ENCODE peak calls at places on chromosome 22, in four cellular contexts. H is ovary, P is H9, O is colonic mucosa. X is an unnamed sample.
A peak's percentile ranks its signal among the peaks of the same experiment; 100 is the strongest.

GRCh38 chr22:27241430-27242110 is 560.0 kb downstream of the MN1 start:
- DNase-seq in O (no peak), H (peak; percentile 82), P (no peak), X (peak; percentile 64)

GRCh38 chr22:19143967-19144400 is 467 bp downstream of the ESS2 start:
- DNase-seq in O (no peak), P (no peak), H (peak; percentile 16), X (peak; percentile 6)

GRCh38 chr22:25764270-25765015 is 22.5 kb downstream of the MYO18B start:
- DNase-seq in H (no peak), P (peak; percentile 70), O (no peak), X (no peak)

GRCh38 chr22:20993304-20994127 is 8.4 kb downstream of the THAP7 start:
- DNase-seq in H (no peak), O (no peak), P (no peak), X (no peak)

GRCh38 chr22:48218889-48219420 is 1456.5 kb downstream of the TBC1D22A start:
- DNase-seq in O (no peak), P (peak; percentile 31), H (no peak), X (no peak)

GRCh38 chr22:20671409-20672081 is 102.4 kb upstream of the SERPIND1 start:
- DNase-seq in O (no peak), H (no peak), P (no peak), X (no peak)

GRCh38 chr22:28978863-28979799 is 82.5 kb downstream of the C22orf31 start:
- DNase-seq in O (no peak), H (no peak), P (no peak), X (no peak)

GRCh38 chr22:45376703-45377102 is 36.7 kb downstream of the SMC1B start:
- DNase-seq in O (peak; percentile 21), H (peak; percentile 31), P (no peak), X (no peak)

GRCh38 chr22:34976474-34976873 is 89.5 kb upstream of the ISX start:
- DNase-seq in H (no peak), P (no peak), O (no peak), X (no peak)

GRCh38 chr22:27667121-27667843 is 134.3 kb downstream of the MN1 start:
- DNase-seq in P (no peak), O (no peak), H (peak; percentile 56), X (peak; percentile 74)

GRCh38 chr22:31726692-31727091 is 23.2 kb downstream of the PRR14L start:
- DNase-seq in H (no peak), O (no peak), P (no peak), X (no peak)
- H3K27ac ChIP-seq in H (no peak overlapping the region), O (no peak overlapping the region), P (no peak overlapping the region), X (peak overlapping the region; percentile 15)

DNA sequence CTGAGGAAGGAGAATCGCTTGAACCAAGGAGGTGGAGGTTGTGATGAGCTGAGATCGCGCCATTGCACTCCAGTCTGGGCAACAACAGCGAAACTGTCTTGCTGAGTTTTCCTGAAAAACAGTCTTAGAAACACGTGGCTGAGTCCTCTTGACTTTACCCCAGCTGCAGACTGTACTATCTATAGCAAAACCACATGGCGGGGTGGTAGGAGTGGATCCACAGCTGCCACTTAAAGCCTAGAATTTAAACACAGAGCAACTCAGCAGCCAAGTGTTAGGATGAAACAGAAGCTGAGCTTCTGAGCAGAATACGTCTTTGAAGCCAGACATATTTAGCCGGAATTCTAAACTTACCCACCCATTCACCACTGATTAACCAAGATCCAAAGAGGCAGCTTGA is 14.1 kb downstream of the PATZ1 start:
- DNase-seq in H (no peak), O (no peak), P (no peak), X (no peak)
- H3K27ac ChIP-seq in H (no peak overlapping the region), O (no peak overlapping the region), P (no peak overlapping the region), X (no peak overlapping the region)

GRCh38 chr22:37079158-37079557 is 27.6 kb downstream of the KCTD17 start:
- DNase-seq in P (no peak), H (no peak), O (no peak), X (no peak)

GRCh38 chr22:37080438-37080837 is 28.9 kb downstream of the KCTD17 start:
- DNase-seq in P (no peak), H (no peak), O (no peak), X (no peak)

GRCh38 chr22:37080838-37081237 is 28.7 kb downstream of the TMPRSS6 start:
- DNase-seq in H (no peak), P (no peak), O (no peak), X (no peak)

GRCh38 chr22:37077802-37078448 is 26.4 kb downstream of the KCTD17 start:
- DNase-seq in H (peak; percentile 37), O (peak; percentile 73), P (peak; percentile 73), X (peak; percentile 72)

DNA sequence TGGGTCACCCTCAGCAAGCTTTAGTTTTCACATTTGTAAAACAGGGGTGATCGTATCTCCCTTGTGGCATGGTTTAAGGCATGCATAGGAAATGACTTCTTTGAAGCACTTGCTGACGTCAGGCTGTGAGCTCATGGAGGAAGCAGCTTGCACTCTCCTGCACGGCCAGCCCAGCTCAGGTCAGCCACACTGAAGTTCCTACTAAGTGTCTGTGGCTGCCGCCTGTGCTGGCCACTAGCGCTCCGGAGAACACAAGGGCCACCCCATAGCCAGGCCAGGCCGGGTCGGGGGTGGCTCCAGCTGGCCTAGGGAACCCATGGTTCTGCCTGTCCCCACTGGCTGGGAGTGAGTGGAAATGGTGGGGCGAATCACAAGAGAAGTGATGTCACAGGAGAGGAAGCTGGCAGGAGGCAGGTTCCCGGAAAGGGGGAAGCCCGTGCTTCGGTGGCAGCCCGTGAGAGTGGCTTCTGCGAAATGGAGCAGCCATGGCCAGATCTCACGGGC is 28.2 kb downstream of the KCTD17 start:
- DNase-seq in O (no peak), H (no peak), P (no peak), X (no peak)
- H3K27ac ChIP-seq in O (no peak overlapping the region), H (no peak overlapping the region), P (no peak overlapping the region), X (no peak overlapping the region)

GRCh38 chr22:42662114-42663021 is 13.2 kb upstream of the CYB5R3 start:
- DNase-seq in P (peak; percentile 86), O (peak; percentile 91), H (peak; percentile 88), X (peak; percentile 76)
- H3K27ac ChIP-seq in P (no peak overlapping the region), O (no peak overlapping the region), H (no peak overlapping the region), X (no peak overlapping the region)

GRCh38 chr22:50283821-50284220 is 13.6 kb upstream of the MAPK11 start:
- DNase-seq in H (no peak), O (no peak), P (no peak), X (no peak)
- H3K27ac ChIP-seq in H (no peak overlapping the region), O (no peak overlapping the region), P (no peak overlapping the region), X (no peak overlapping the region)

GRCh38 chr22:42685941-42686666 is 34.6 kb downstream of the A4GALT start:
- DNase-seq in P (no peak), O (peak; percentile 54), H (peak; percentile 51), X (peak; percentile 60)
- H3K27ac ChIP-seq in P (no peak overlapping the region), O (peak overlapping the region; percentile 38), H (peak overlapping the region; percentile 62), X (peak overlapping the region; percentile 79)

GRCh38 chr22:39656495-39657490 is 86.2 kb downstream of the CACNA1I start:
- DNase-seq in H (no peak), O (no peak), P (no peak), X (no peak)

GRCh38 chr22:39658806-39659463 is 88.4 kb downstream of the CACNA1I start:
- DNase-seq in P (no peak), O (no peak), H (no peak), X (no peak)

GRCh38 chr22:39661501-39661841 is 90.9 kb downstream of the CACNA1I start:
- DNase-seq in O (no peak), P (no peak), H (no peak), X (no peak)

GRCh38 chr22:39655736-39656285 is 85.3 kb downstream of the CACNA1I start:
- DNase-seq in P (no peak), H (no peak), O (no peak), X (no peak)

DNA sequence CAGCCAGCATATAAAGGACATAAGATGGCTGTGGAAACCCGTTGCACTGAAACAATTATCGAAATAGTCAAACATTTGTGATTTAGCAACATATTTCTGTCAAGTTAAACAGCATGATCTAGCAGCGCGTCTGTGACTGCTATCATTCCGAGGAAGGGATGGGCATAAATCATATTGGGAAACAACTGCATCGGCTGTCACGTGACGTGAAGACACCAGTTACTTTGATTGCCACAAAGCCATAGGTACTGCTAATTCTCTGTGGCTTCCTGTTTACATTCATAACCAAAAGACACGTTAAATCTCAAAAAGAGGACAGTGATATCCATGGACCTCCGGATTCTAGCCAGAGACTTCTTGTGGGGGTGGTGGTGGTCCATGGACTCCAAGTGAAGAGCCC is 87.8 kb downstream of the CACNA1I start:
- DNase-seq in O (no peak), P (no peak), H (no peak), X (no peak)
- H3K27ac ChIP-seq in O (no peak overlapping the region), P (no peak overlapping the region), H (no peak overlapping the region), X (no peak overlapping the region)

GRCh38 chr22:37343343-37343742 is 61.0 kb downstream of the CYTH4 start:
- DNase-seq in P (no peak), O (no peak), H (no peak), X (peak; percentile 25)

GRCh38 chr22:37342065-37342464 is 59.8 kb downstream of the CYTH4 start:
- DNase-seq in P (no peak), O (no peak), H (no peak), X (no peak)

GRCh38 chr22:37344735-37345462 is 62.6 kb downstream of the CYTH4 start:
- DNase-seq in P (no peak), O (no peak), H (no peak), X (no peak)

GRCh38 chr22:37345863-37346514 is 63.7 kb downstream of the CYTH4 start:
- DNase-seq in O (peak; percentile 55), H (peak; percentile 81), P (no peak), X (peak; percentile 98)

DNA sequence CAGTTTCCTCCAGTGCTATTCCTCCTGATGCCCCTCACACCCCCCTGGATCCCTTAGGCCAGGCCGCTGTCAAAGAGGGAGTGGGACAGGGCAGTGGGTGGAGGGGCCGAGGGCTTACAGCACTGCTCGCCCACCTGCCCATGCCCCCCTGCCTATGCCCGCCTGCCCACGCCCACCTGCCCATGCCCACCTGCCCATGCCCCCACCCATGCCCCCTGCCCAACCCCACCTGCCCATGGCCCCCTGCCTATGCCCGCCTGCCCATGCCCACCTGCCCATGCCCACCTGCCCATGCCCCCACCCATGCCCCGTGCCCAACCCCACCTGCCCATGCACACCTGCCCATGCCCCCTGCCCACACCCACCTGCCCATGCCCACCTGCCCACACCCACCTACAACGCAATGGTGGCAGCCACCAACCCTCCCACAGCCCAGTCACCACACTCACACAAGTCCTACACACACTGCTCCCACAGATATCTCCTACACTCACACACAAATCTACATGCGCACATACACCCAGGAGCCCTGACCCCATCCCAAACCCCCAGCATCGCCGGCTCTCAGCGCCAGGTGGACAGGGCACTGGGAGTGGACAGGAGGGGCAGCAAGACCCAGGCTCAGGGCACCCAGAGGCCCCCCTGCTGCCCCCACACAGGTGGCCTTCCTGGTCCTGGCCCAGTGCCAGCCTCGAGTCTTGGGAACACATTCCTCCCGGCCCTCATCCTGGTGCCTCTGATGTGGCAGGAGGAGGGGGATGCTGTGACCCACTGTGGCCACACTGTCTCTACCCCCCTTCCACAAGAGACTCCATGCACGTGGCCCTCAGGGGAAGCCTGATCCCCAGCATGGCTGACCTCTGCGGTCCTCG is 61.8 kb downstream of the CYTH4 start:
- DNase-seq in O (no peak), P (no peak), H (peak; percentile 33), X (peak; percentile 26)
- H3K27ac ChIP-seq in O (no peak overlapping the region), P (no peak overlapping the region), H (no peak overlapping the region), X (no peak overlapping the region)